ENCODE peak calls at places on chromosome 13, in seven cellular contexts. A is nephron progenitor cell; Q is GM10248; D is M059J; S is stimulated activated CD4-positive, alpha-beta T cell treated with anti-CD3 and anti-CD28 coated beads, Interleukin-15, amount 100 ng/mL, for 1 hour; I is stimulated activated CD8-positive, alpha-beta memory T cell treated with anti-CD3 and anti-CD28 coated beads, Interleukin-15, amount 100 ng/mL, for 24 hours; F is ovary. C is an unnamed sample.
A peak's percentile ranks its signal among the peaks of the same experiment; 100 is the strongest.

GRCh38 chr13:114257014-114257413 is 22.3 kb downstream of the CDC16 start:
- DNase-seq in I (no peak), S (no peak), D (no peak), Q (no peak), A (no peak), F (no peak), C (no peak)

GRCh38 chr13:101911752-101912151 is 459.3 kb downstream of the ITGBL1 start:
- DNase-seq in S (no peak), F (no peak), I (no peak), D (no peak), A (no peak), Q (no peak), C (no peak)

GRCh38 chr13:53150568-53150967 is 122.0 kb downstream of the OLFM4 start:
- DNase-seq in A (no peak), D (peak; percentile 1), Q (no peak), F (no peak), I (no peak), S (no peak), C (no peak)

GRCh38 chr13:102508411-102508810 is 88.4 kb upstream of the TPP2 start:
- DNase-seq in S (no peak), F (no peak), A (no peak), Q (no peak), I (no peak), D (no peak), C (no peak)

GRCh38 chr13:24650157-24650556 is 30.1 kb upstream of the ATP12A start:
- DNase-seq in F (no peak), S (no peak), D (no peak), I (no peak), Q (no peak), A (no peak), C (no peak)

GRCh38 chr13:31159306-31159705 is 2.4 kb downstream of the HSPH1 start:
- DNase-seq in A (no peak), Q (no peak), I (no peak), D (peak; percentile 15), S (no peak), F (no peak), C (no peak)

GRCh38 chr13:20848944-20849343 is 53.6 kb downstream of the XPO4 start:
- DNase-seq in A (no peak), D (no peak), Q (no peak), I (no peak), F (no peak), S (no peak), C (no peak)

GRCh38 chr13:79483302-79483701 is 2.3 kb downstream of the NDFIP2 start:
- DNase-seq in F (no peak), I (no peak), S (no peak), A (no peak), Q (no peak), D (peak; percentile 75), C (no peak)

GRCh38 chr13:101530293-101530692 is 77.8 kb downstream of the ITGBL1 start:
- DNase-seq in I (no peak), A (no peak), D (peak; percentile 47), F (no peak), S (no peak), Q (no peak), C (no peak)

GRCh38 chr13:58528351-58528750 is 896.8 kb downstream of the PCDH17 start:
- DNase-seq in D (no peak), F (no peak), S (no peak), A (no peak), Q (no peak), I (no peak), C (no peak)

GRCh38 chr13:105611424-105611823 is 924.0 kb downstream of the EFNB2 start:
- DNase-seq in F (no peak), D (peak; percentile 81), I (no peak), S (no peak), Q (no peak), A (no peak), C (no peak)

GRCh38 chr13:48585456-48585840 is 52.6 kb upstream of the RCBTB2 start:
- DNase-seq in S (no peak), Q (no peak), F (no peak), I (no peak), D (peak; percentile 93), A (no peak), C (peak; percentile 42)

GRCh38 chr13:39765801-39766463 is 110.5 kb downstream of the COG6 start:
- DNase-seq in F (peak; percentile 60), Q (no peak), S (no peak), D (peak; percentile 50), I (no peak), A (peak; percentile 9), C (peak; percentile 71)

GRCh38 chr13:112859817-112860190 is 109.2 kb upstream of the MCF2L start:
- DNase-seq in D (peak; percentile 63), F (no peak), A (no peak), I (no peak), Q (peak; percentile 55), S (no peak), C (no peak)

GRCh38 chr13:37348916-37349653 is 243.6 kb upstream of the CSNK1A1L start:
- DNase-seq in I (no peak), F (no peak), D (peak; percentile 9), A (no peak), Q (no peak), S (no peak), C (no peak)

GRCh38 chr13:79735228-79735627 is 254.3 kb downstream of the NDFIP2 start:
- DNase-seq in A (no peak), I (no peak), S (no peak), Q (no peak), D (no peak), F (no peak), C (no peak)

GRCh38 chr13:20193924-20194631 is 1.3 kb upstream of the GJB2 start:
- DNase-seq in D (no peak), F (no peak), A (no peak), S (no peak), I (no peak), Q (no peak), C (no peak)

GRCh38 chr13:109007946-109008345 is 378.5 kb downstream of the MYO16 start:
- DNase-seq in I (no peak), D (no peak), F (no peak), S (no peak), A (no peak), Q (no peak), C (no peak)

GRCh38 chr13:49395416-49396277 is 48.2 kb downstream of the CAB39L start:
- DNase-seq in D (no peak), A (no peak), Q (no peak), I (no peak), F (no peak), S (no peak), C (no peak)

GRCh38 chr13:49124693-49125304 is 95.3 kb upstream of the MLNR start:
- DNase-seq in A (no peak), S (no peak), F (no peak), Q (no peak), D (no peak), I (no peak), C (no peak)

GRCh38 chr13:65112123-65113075 is 2117.7 kb downstream of the PCDH9 start:
- DNase-seq in S (no peak), F (no peak), I (no peak), Q (no peak), A (no peak), D (peak; percentile 2), C (no peak)

GRCh38 chr13:88196106-88196505 is 524.9 kb downstream of the SLITRK5 start:
- DNase-seq in F (no peak), D (no peak), Q (no peak), A (no peak), I (no peak), S (no peak), C (no peak)

GRCh38 chr13:98541701-98542203 is 35.2 kb downstream of the STK24 start:
- DNase-seq in F (no peak), D (no peak), Q (no peak), A (no peak), S (no peak), I (no peak), C (no peak)

GRCh38 chr13:99191900-99192399 is 8.7 kb upstream of the UBAC2 start:
- DNase-seq in S (no peak), F (no peak), I (no peak), Q (no peak), A (peak; percentile 15), D (no peak), C (no peak)

GRCh38 chr13:34931572-34931971 is 10.5 kb upstream of the NBEA start:
- DNase-seq in A (no peak), I (no peak), D (peak; percentile 41), F (no peak), Q (no peak), S (no peak), C (no peak)

GRCh38 chr13:110352735-110353134 is 45.7 kb downstream of the COL4A2 start:
- DNase-seq in S (no peak), Q (no peak), A (peak; percentile 19), D (no peak), I (no peak), F (no peak), C (no peak)

C was measured in substantia nigra.